ENCODE peak calls at places on chromosomes 12 and 14, in four cellular contexts. H is tibial nerve, M is colonic mucosa, F is Peyer's patch. Z is an unnamed sample. For H3K36me3, the result is how much of the 10 kb centered on the place peaks cover.

GRCh38 chr14:31059152-31059924 is 33.2 kb upstream of the STRN3 start:
- DNase-seq in H (no peak), F (no peak), M (peak), Z (peak)

GRCh38 chr12:57000393-57000792 is 6.0 kb downstream of the ZBTB39 start:
- DNase-seq in M (no peak), F (no peak), H (no peak), Z (no peak)

GRCh38 chr12:103748002-103748401 is 93.0 kb downstream of the NT5DC3 start:
- DNase-seq in M (no peak), F (no peak), H (no peak), Z (no peak)

GRCh38 chr14:54782803-54783659 is 119.6 kb downstream of the GCH1 start:
- DNase-seq in M (no peak), F (peak), H (no peak), Z (no peak)

GRCh38 chr12:91203610-91204009 is 21.0 kb upstream of the DCN start:
- DNase-seq in H (no peak), F (no peak), M (no peak), Z (no peak)

GRCh38 chr14:103744621-103745395 is 29.2 kb downstream of the ZFYVE21 start:
- DNase-seq in H (no peak), F (no peak), M (no peak), Z (no peak)

GRCh38 chr14:103884854-103885253 is 37.5 kb upstream of the PPP1R13B start:
- DNase-seq in H (no peak), F (no peak), M (no peak), Z (no peak)

GRCh38 chr12:122022393-122023338 is 982 bp downstream of the BCL7A start:
- DNase-seq in F (no peak), M (peak), H (no peak), Z (no peak)

GRCh38 chr14:74620497-74620921 is 8.5 kb upstream of the LTBP2 start:
- DNase-seq in H (no peak), M (no peak), F (no peak), Z (no peak)

GRCh38 chr12:132318618-132319033 is 10.8 kb downstream of the GALNT9 start:
- DNase-seq in F (no peak), H (no peak), M (no peak), Z (no peak)

GRCh38 chr12:124520258-124520657 is 47.2 kb downstream of the NCOR2 start:
- DNase-seq in H (no peak), M (peak), F (no peak), Z (no peak)

GRCh38 chr14:101119830-101120571 is 216.5 kb upstream of the RTL1 start:
- DNase-seq in M (peak), F (no peak), H (no peak), Z (no peak)

GRCh38 chr12:94644622-94645021 is 5.7 kb downstream of the TMCC3 start:
- DNase-seq in M (no peak), H (no peak), F (no peak), Z (no peak)

GRCh38 chr12:55068416-55069010 is 48.7 kb downstream of the NEUROD4 start:
- DNase-seq in F (no peak), H (no peak), M (peak), Z (no peak)

GRCh38 chr12:62950317-62950716 is 15.4 kb upstream of the PPM1H start:
- DNase-seq in F (no peak), H (no peak), M (no peak), Z (no peak)

GRCh38 chr12:102883204-102883799 is 33.7 kb downstream of the PAH start:
- DNase-seq in F (peak), M (peak), H (peak), Z (peak)

GRCh38 chr12:102958073-102958829 is 777 bp downstream of the ASCL1 start:
- DNase-seq in F (no peak), H (no peak), M (no peak), Z (no peak)

GRCh38 chr14:67618617-67619063 is 1.1 kb upstream of the ARG2 start:
- DNase-seq in M (peak), F (no peak), H (no peak), Z (peak)

GRCh38 chr14:51182166-51182565 is 57.9 kb upstream of the TMX1 start:
- DNase-seq in H (no peak), F (no peak), M (no peak), Z (no peak)

GRCh38 chr12:53791735-53792326 is 40.1 kb upstream of the CISTR start:
- DNase-seq in H (no peak), F (peak), M (no peak), Z (no peak)

GRCh38 chr12:26264215-26264838 is 69.0 kb downstream of the SSPN start:
- DNase-seq in H (no peak), F (no peak), M (no peak), Z (no peak)

GRCh38 chr12:46717848-46718247 is 107.9 kb downstream of the SLC38A4 start:
- DNase-seq in F (no peak), H (no peak), M (no peak), Z (peak)

GRCh38 chr14:68709007-68709406 is 83.9 kb downstream of the ZFP36L1 start:
- DNase-seq in F (no peak), M (no peak), H (no peak), Z (no peak)

GRCh38 chr14:70567791-70568190 is 32.7 kb downstream of the MED6 start:
- DNase-seq in H (no peak), F (no peak), M (peak), Z (no peak)

GRCh38 chr12:56346663-56347062 is 8.0 kb downstream of the IL23A start:
- DNase-seq in M (no peak), H (no peak), F (no peak), Z (no peak)

GRCh38 chr14:52678591-52678990 is 16.8 kb downstream of the ERO1A start:
- DNase-seq in M (no peak), H (no peak), F (no peak), Z (no peak)

GRCh38 chr14:35189422-35189821 is 67.1 kb downstream of the PRORP start:
- DNase-seq in M (no peak), F (no peak), H (no peak), Z (no peak)

GRCh38 chr14:73752297-73752992 is 38.3 kb upstream of the PNMA1 start:
- DNase-seq in M (peak), F (peak), H (no peak), Z (peak)

GRCh38 chr12:3452348-3452747 is 38.7 kb upstream of the PRMT8 start:
- DNase-seq in F (no peak), M (no peak), H (no peak), Z (no peak)

GRCh38 chr12:67952787-67953186 is 36.5 kb upstream of the IFNG-AS1 start:
- DNase-seq in H (no peak), M (no peak), F (no peak), Z (no peak)

GRCh38 chr12:79411791-79412190 is 279.0 kb downstream of the PAWR start:
- DNase-seq in H (no peak), F (no peak), M (no peak), Z (no peak)

DNA sequence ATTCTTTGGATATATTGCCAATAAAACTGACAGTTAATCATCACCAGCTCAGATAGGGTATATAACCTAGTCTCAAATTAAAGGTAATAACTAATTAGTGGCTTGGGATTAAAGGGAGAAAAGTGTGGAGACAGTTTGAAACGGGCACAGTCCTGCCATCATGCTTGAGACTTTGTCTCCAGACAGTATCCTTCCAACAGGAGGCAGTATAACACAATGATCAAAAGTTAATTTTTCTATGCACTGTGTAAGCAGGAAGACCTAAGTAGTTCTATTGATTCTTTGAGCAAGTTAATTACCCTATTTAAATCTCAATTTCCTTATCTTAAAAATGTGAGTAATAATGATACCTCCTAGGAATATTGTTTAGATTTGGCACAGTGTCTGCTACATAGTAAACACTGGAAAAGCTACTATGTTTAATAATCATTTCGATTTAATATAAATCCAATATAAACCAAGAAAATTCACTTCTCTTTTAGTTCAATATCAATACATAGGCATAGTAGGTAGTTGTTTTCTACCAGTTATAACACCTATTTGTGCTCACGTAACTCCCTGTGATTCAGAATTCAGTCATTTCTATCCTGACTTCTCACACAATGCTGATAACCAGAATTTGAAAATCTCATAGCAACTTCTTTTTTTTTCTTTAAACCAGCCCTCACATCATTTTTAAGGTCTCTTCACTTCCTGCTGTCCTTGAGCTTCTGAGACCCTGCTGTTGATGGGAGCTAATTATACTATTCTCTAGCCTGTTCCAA is 53.7 kb downstream of the GALNT4 start:
- DNase-seq in H (no peak), F (no peak), M (no peak), Z (no peak)
- H3K27ac ChIP-seq in H (no peak), F (no peak), M (no peak), Z (no peak)

DNA sequence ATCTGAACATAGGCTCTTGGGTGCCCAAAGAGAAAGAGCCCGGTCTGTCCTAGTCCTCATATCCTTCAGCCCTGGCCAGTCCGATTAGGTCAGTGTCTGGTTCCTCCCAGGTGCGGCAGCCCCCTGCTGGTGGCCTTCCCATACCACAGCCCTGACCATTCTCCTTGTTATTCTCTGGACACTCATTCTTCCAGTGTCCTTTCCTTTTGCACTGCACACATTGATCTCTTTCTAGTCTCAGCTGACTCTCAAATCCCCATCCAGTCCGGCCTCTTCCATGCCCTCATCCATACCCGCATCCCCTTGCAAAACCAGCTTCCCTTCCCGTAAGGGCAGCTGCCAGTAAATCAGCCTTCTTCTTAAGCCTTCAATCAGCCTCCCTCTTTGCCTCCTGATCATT is 1316.3 kb downstream of the TMEM121 start:
- DNase-seq in M (no peak), H (no peak), F (no peak), Z (no peak)
- TF ChIP-seq CTCF in M (peak), H (no peak), F (peak), Z (peak)

GRCh38 chr12:45379261-45379660 is 163.4 kb downstream of the ANO6 start:
- DNase-seq in F (no peak), H (no peak), M (no peak), Z (no peak)
- H3K36me3 ChIP-seq in F (under half), H (half or more), M (under half), Z (under half)

GRCh38 chr14:21145437-21145836 is 10.4 kb downstream of the OR5AU1 start:
- DNase-seq in M (no peak), F (no peak), H (no peak), Z (no peak)

DNA sequence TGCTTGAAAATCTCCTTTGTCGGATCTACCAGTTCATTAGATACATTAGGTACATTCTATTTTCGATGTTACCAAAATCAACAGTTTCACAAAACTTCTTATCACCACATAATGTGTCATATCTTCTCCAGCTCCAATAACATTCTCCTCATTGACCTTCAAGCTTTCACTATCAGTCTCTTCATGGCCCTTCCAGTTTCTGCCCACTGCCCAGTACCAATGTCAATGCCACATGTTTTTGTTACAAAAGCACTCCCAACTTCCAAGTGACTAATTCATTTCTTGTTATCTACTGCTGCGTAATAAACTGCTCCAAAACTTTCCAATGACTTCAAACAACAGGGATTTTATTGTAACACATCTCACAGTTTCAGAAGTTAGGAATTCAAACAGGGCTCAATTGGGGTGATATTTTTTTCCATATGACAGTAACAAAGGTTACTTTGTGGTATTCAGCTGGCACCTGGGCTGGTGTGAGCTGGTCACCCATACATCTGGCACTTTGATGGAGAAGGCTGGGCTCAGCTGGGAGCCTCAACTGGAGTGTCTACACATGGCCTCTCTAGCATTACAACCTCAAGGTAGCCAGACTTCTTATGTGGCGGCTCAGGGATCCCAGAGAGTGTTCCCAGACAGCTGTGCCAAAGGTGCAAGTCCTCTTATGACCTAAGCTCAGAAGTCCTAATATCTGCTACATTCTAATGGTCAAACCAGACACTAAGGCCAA is 6.1 kb downstream of the OR5AU1 start:
- DNase-seq in F (no peak), H (no peak), M (no peak), Z (no peak)
- H3K27ac ChIP-seq in F (no peak), H (no peak), M (no peak), Z (no peak)

GRCh38 chr14:105023144-105023543 is 2.3 kb upstream of the CDCA4 start:
- DNase-seq in M (no peak), F (no peak), H (no peak), Z (no peak)

GRCh38 chr14:105019861-105020814 is 745 bp downstream of the CDCA4 start:
- DNase-seq in F (peak), M (peak), H (no peak), Z (no peak)

GRCh38 chr14:105022276-105022670 is 1.4 kb upstream of the CDCA4 start:
- DNase-seq in M (no peak), H (no peak), F (no peak), Z (no peak)

GRCh38 chr14:105020815-105021655 is at the start of gene CDCA4:
- DNase-seq in M (peak), F (peak), H (peak), Z (peak)

DNA sequence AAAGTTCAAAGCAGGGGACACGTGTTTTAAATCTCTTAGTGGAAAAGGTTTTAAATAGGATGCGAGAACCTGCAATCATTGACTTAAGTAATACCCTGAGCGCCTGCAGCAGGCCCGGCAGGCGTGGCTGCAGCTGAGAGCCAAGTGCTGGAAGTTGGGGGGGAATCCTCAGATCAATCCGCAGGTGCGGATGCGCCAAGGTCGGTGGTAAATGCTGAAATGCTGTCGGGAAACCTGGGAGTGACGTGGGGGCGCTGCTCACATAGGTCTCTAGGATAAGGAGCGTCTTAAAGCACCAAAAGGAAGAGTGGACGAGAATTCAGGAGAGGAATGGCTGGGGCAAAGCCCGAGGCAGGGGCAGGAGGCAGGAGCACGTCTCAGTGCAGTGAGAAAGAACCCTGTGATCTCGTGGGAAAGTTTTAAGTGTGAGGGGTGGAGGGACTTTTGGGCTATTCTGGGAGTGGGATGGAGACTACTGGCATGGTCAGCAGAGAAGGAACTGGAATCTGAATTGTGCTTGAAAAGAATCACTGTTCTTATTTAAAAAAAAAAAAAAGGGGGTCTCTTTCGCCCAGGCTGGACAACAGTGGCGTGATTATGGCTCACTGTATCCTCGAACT is 883 bp upstream of the CDCA4 start:
- DNase-seq in H (no peak), M (peak), F (peak), Z (no peak)
- TF ChIP-seq CTCF in H (no peak), M (no peak), F (no peak), Z (no peak)

GRCh38 chr12:116389326-116389725 is 111.8 kb upstream of the MED13L start:
- DNase-seq in M (no peak), H (no peak), F (no peak), Z (no peak)

GRCh38 chr12:116384629-116385485 is 107.4 kb upstream of the MED13L start:
- DNase-seq in F (peak), M (no peak), H (no peak), Z (no peak)

GRCh38 chr12:116384175-116384574 is 106.7 kb upstream of the MED13L start:
- DNase-seq in M (no peak), F (no peak), H (no peak), Z (no peak)

GRCh38 chr12:116382456-116382902 is 105.0 kb upstream of the MED13L start:
- DNase-seq in F (no peak), H (no peak), M (no peak), Z (no peak)

GRCh38 chr12:116385486-116386217 is 108.2 kb upstream of the MED13L start:
- DNase-seq in M (no peak), F (no peak), H (no peak), Z (no peak)
- H3K36me3 ChIP-seq in M (under half), F (under half), H (under half), Z (under half)

DNA sequence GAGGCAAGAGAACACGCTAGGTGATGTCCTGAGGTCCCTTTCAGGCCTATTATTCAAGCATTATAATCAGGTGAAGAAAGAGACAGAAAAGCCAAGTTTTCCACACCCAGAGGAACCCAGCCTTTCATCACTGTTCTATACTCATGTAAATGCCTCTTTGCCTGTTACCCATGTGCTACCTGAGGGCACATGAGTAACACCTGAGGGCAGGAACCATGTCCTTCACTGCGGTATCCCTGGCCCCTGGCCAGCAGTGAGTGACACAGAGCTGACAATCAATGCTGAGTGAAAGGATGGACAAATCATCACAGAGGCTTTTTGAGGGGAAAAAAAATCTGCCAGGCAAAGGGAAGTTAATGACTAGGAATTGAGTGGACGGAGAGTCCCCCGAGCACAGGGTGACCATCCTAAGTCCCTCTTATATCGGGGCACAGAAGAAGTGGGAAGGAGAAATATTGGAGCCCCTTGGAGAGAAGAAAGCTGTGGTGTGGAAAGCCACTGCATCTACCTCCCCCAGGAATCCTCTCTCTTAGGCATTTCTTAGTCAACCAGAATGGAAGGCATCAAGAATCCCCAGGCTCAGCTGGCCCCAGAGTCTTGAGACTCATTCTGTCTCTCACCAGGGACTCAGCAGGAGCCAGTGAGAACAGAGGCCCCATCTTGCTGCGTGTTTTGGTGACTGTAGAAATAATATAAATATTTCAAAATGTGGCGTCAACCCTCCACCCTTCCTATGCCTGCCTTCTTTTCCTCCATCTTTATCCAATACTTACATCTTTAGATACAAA is 212.9 kb downstream of the DPF3 start:
- DNase-seq in F (no peak), M (no peak), H (no peak), Z (no peak)
- H3K27ac ChIP-seq in F (no peak), M (no peak), H (no peak), Z (no peak)

GRCh38 chr12:2076728-2077127 is 23.9 kb downstream of the CACNA1C start:
- DNase-seq in M (no peak), F (no peak), H (no peak), Z (no peak)

GRCh38 chr12:2083561-2083960 is 30.8 kb downstream of the CACNA1C start:
- DNase-seq in F (no peak), H (no peak), M (no peak), Z (no peak)

GRCh38 chr12:2083008-2083407 is 30.2 kb downstream of the CACNA1C start:
- DNase-seq in H (no peak), M (no peak), F (no peak), Z (no peak)

GRCh38 chr12:2082321-2082720 is 29.5 kb downstream of the CACNA1C start:
- DNase-seq in H (no peak), M (no peak), F (no peak), Z (no peak)

GRCh38 chr12:2080604-2081003 is 27.8 kb downstream of the CACNA1C start:
- DNase-seq in H (no peak), F (no peak), M (no peak), Z (no peak)
- TF ChIP-seq CTCF in H (no peak), F (no peak), M (no peak), Z (no peak)

Z was measured in heart right ventricle.